ENCODE peak calls at places on chromosomes 7 and 10, in four cellular contexts. H is DND-41, L is IMR-90, S is endodermal cell. E is an unnamed sample.

GRCh38 chr7:4665661-4666060 is 16.4 kb upstream of the FOXK1 start:
- DNase-seq in H (no peak), L (peak; percentile 99), S (no peak), E (no peak)

GRCh38 chr7:45917064-45917463 is 4.0 kb downstream of the IGFBP3 start:
- DNase-seq in H (no peak), L (no peak), S (no peak), E (no peak)

GRCh38 chr10:28444031-28444430 is 88.9 kb upstream of the WAC start:
- DNase-seq in H (no peak), L (no peak), S (peak; percentile 86), E (no peak)

GRCh38 chr7:3236268-3236667 is 64.8 kb upstream of the SDK1 start:
- DNase-seq in H (no peak), L (no peak), S (no peak), E (no peak)

GRCh38 chr10:15141136-15142067 is 27.1 kb downstream of the NMT2 start:
- DNase-seq in H (peak; percentile 56), L (no peak), S (no peak), E (no peak)

GRCh38 chr10:61899997-61900828 is 1.3 kb upstream of the ARID5B start:
- DNase-seq in H (peak; percentile 56), L (peak; percentile 79), S (peak; percentile 63), E (peak; percentile 63)

GRCh38 chr10:27252267-27253000 is 11.8 kb upstream of the ACBD5 start:
- DNase-seq in H (no peak), L (peak; percentile 27), S (peak; percentile 98), E (peak; percentile 20)

GRCh38 chr10:110058215-110058614 is 50.4 kb downstream of the ADD3 start:
- DNase-seq in H (no peak), L (no peak), S (no peak), E (no peak)

GRCh38 chr10:11036424-11037011 is 18.8 kb downstream of the CELF2 start:
- DNase-seq in H (no peak), L (peak; percentile 62), S (peak; percentile 81), E (no peak)

GRCh38 chr7:151251328-151251925 is 2.9 kb upstream of the SMARCD3 start:
- DNase-seq in H (peak; percentile 70), L (peak; percentile 66), S (peak; percentile 79), E (no peak)

GRCh38 chr7:30413864-30414263 is 64.7 kb downstream of the NOD1 start:
- DNase-seq in H (no peak), L (no peak), S (no peak), E (no peak)

GRCh38 chr10:101718681-101719275 is 23.8 kb upstream of the FBXW4 start:
- DNase-seq in H (no peak), L (peak; percentile 38), S (no peak), E (no peak)

GRCh38 chr7:128410092-128410665 is 397 bp upstream of the IMPDH1 start:
- DNase-seq in H (peak; percentile 70), L (peak; percentile 81), S (peak; percentile 88), E (peak; percentile 69)

GRCh38 chr7:115679976-115680375 is 350.6 kb downstream of the TFEC start:
- DNase-seq in H (peak; percentile 19), L (peak; percentile 59), S (peak; percentile 70), E (no peak)

GRCh38 chr10:11209810-11210141 is 192.1 kb downstream of the CELF2 start:
- DNase-seq in H (peak; percentile 56), L (no peak), S (peak; percentile 29), E (no peak)

GRCh38 chr7:75624134-75624832 is 114.5 kb downstream of the HIP1 start:
- DNase-seq in H (no peak), L (peak; percentile 72), S (no peak), E (peak; percentile 94)

GRCh38 chr7:50304158-50304910 is at the start of gene IKZF1:
- DNase-seq in H (peak; percentile 70), L (no peak), S (peak; percentile 80), E (peak; percentile 96)

GRCh38 chr10:88965016-88965415 is 12.4 kb upstream of the ACTA2 start:
- DNase-seq in H (no peak), L (peak; percentile 42), S (no peak), E (no peak)

GRCh38 chr10:108592926-108593325 is 1330.4 kb downstream of the XPNPEP1 start:
- DNase-seq in H (no peak), L (no peak), S (no peak), E (no peak)

GRCh38 chr10:121608669-121609190 is 10.5 kb upstream of the FGFR2 start:
- DNase-seq in H (no peak), L (no peak), S (peak; percentile 87), E (no peak)

GRCh38 chr7:135349746-135350145 is 116.1 kb downstream of the STRA8 start:
- DNase-seq in H (no peak), L (peak; percentile 67), S (no peak), E (no peak)

GRCh38 chr10:24468281-24468751 is 255.4 kb downstream of the ARHGAP21 start:
- DNase-seq in H (no peak), L (no peak), S (no peak), E (no peak)

GRCh38 chr10:18866852-18867251 is 181.7 kb upstream of the MALRD1 start:
- DNase-seq in H (no peak), L (no peak), S (no peak), E (no peak)

GRCh38 chr10:124087672-124088634 is 5.4 kb downstream of the CHST15 start:
- DNase-seq in H (no peak), L (no peak), S (no peak), E (no peak)

GRCh38 chr10:17049195-17049594 is 80.4 kb downstream of the CUBN start:
- DNase-seq in H (no peak), L (no peak), S (no peak), E (no peak)

GRCh38 chr10:59688921-59689351 is 20.7 kb downstream of the SLC16A9 start:
- DNase-seq in H (no peak), L (no peak), S (no peak), E (peak; percentile 59)

GRCh38 chr10:114831186-114831867 is 9.7 kb downstream of the FHIP2A start:
- DNase-seq in H (no peak), L (no peak), S (no peak), E (no peak)

GRCh38 chr7:906776-907157 is 30.4 kb downstream of the GET4 start:
- DNase-seq in H (no peak), L (no peak), S (no peak), E (no peak)

GRCh38 chr7:141012044-141012685 is 2.6 kb downstream of the MRPS33 start:
- DNase-seq in H (peak; percentile 79), L (peak; percentile 62), S (peak; percentile 91), E (peak; percentile 64)

GRCh38 chr10:95480102-95480900 is 80.9 kb downstream of the SORBS1 start:
- DNase-seq in H (no peak), L (no peak), S (peak; percentile 73), E (no peak)

GRCh38 chr10:33277135-33277536 is 57.3 kb downstream of the NRP1 start:
- DNase-seq in H (no peak), L (peak; percentile 47), S (no peak), E (no peak)

GRCh38 chr7:81956520-81956919 is 186.7 kb upstream of the HGF start:
- DNase-seq in H (peak; percentile 4), L (peak; percentile 73), S (peak; percentile 50), E (peak; percentile 59)

GRCh38 chr10:30736685-30737232 is 107.2 kb upstream of the LYZL2 start:
- DNase-seq in H (no peak), L (peak; percentile 100), S (no peak), E (peak; percentile 6)

GRCh38 chr10:71185209-71185608 is 27.2 kb upstream of the UNC5B start:
- DNase-seq in H (no peak), L (no peak), S (no peak), E (no peak)

GRCh38 chr10:15485027-15485426 is 113.9 kb upstream of the FAM171A1 start:
- DNase-seq in H (no peak), L (no peak), S (no peak), E (no peak)

DNA sequence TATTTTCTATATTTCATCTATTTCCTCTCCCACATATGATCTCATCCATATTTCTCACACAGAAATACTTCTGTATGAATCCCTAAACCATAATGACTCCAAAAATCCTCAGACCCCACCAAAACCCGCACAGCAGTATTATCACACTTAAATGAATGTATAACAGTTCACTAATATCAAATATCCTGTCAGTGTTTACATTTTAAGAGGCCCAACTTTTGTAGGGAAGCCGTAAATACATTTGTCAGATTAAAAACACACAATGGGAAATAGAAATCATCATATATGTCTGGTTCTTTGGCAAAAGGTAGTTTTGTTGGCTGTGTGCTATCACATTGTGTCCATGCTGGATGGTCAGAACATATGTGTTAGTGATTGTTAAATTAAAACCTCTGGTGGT is 4.2 kb downstream of the AUTS2 start:
- DNase-seq in H (no peak), L (no peak), S (no peak), E (no peak)
- H3K27me3 ChIP-seq in H (no peaks in the 10 kb centered on the region), L (peaks cover 17% of the 10 kb centered on the region), S (peaks cover 16% of the 10 kb centered on the region), E (peaks cover 32% of the 10 kb centered on the region)

DNA sequence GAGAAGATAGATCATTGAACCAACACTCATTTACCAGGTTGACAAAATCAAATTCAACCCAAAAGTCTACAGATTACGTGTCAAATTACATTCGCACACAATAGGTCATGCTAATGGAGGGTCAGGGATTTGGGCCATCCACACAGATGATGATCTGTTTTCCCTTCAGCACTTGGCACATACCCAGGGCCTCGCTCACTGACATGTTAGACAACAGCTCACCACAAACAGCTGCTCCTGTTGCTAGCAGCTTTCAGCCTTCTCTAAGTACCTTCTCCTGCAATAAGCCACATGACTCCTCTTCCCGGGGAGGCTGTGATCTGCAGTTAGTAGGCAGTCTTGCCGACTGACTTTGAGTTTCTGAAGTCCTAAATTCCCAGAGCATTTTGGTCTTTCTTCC is 18.4 kb downstream of the NKX2-3 start:
- DNase-seq in H (no peak), L (peak; percentile 56), S (peak; percentile 55), E (no peak)
- H3K27me3 ChIP-seq in H (peaks cover 13% of the 10 kb centered on the region), L (peaks cover 44% of the 10 kb centered on the region), S (peaks cover 73% of the 10 kb centered on the region), E (peaks cover 18% of the 10 kb centered on the region)

DNA sequence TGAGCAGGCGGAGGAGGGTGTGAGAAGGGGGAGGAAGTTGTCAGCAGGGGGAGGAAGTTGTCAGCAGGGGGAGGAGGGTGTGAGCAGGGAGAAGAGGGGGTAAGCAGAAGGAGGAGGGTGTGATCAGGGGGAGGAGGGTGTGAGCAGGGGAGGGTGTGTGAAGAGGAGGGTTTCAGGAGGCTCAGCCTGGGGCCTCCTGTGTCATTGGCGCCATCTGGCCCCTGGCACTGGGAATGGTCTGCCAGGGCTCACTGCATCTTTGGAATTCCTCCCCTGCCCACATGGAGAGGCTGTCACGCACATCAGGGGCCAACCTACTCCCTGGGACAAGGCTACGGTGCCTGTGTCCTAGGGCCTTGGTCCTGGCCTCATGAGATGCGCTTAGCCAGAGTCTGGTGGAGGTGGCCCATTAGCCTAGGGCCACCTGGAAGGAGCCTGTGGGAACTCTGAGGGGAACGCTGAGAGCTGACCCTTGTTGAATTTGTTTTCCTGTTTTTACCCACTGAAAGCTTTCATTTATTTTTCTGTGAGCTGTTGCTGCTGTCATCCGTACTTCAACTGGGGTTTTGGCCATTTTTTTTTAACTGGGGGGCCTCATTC is 18.0 kb downstream of the CAMK2B start:
- DNase-seq in H (peak; percentile 17), L (peak; percentile 19), S (peak; percentile 76), E (peak; percentile 41)
- H3K27me3 ChIP-seq in H (peaks cover 7% of the 10 kb centered on the region), L (peaks cover 16% of the 10 kb centered on the region), S (peaks cover 34% of the 10 kb centered on the region), E (peaks cover 30% of the 10 kb centered on the region)

DNA sequence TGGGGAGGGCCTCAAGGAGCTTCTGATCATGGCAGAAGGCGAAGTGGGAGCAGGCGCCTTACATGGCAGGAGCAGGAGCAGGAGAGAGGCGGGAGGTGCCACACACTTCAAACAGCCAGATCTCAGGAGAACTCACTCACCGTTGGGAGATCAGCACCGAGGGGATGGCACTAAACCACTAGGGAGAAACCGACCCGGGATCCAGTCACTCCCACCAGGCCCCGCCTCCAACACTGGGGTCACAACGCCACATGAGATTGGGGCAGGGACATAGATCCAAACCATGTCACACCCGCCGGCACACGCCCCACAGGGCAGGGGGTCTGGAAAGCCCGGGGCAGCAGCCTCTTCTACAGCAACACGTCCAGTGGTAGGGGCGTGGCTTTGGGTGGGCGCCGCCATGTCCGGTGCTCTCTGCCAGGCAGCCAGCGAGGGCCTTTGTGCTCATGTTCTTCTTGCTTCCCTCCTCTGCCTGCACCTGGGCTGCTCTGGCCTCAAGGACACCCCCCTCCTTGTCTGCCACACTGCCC is 233.8 kb upstream of the SHH start:
- DNase-seq in H (no peak), L (no peak), S (no peak), E (no peak)
- H3K27me3 ChIP-seq in H (peaks cover 11% of the 10 kb centered on the region), L (no peaks in the 10 kb centered on the region), S (no peaks in the 10 kb centered on the region), E (no peaks in the 10 kb centered on the region)